ENCODE peak calls at places on chromosomes 2 and 18, in eight cellular contexts. One of them, this sample, is unnamed.

GRCh38 chr2:120934891-120935338 is 199.2 kb downstream of the GLI2 start:
- DNase-seq in HFF-Myc: no peak
- DNase-seq in central memory CD4-positive, alpha-beta T cell: no peak
- DNase-seq in NB4: no peak
- DNase-seq in Ammon's horn: no peak
- DNase-seq in NCI-H1930: no peak
- DNase-seq in HepG2: peak
- DNase-seq in Daoy: peak
- DNase-seq in this sample: peak

GRCh38 chr18:73099759-73100158 is 232.0 kb upstream of the NETO1 start:
- DNase-seq in HFF-Myc: no peak
- DNase-seq in central memory CD4-positive, alpha-beta T cell: no peak
- DNase-seq in NB4: no peak
- DNase-seq in Ammon's horn: no peak
- DNase-seq in NCI-H1930: no peak
- DNase-seq in HepG2: no peak
- DNase-seq in Daoy: no peak
- DNase-seq in this sample: no peak

GRCh38 chr2:230757476-230757875 is 44.8 kb downstream of the CAB39 start:
- DNase-seq in HFF-Myc: no peak
- DNase-seq in central memory CD4-positive, alpha-beta T cell: no peak
- DNase-seq in NB4: no peak
- DNase-seq in Ammon's horn: peak
- DNase-seq in NCI-H1930: no peak
- DNase-seq in HepG2: no peak
- DNase-seq in Daoy: peak
- DNase-seq in this sample: no peak

GRCh38 chr2:486381-486780 is 190.8 kb downstream of the TMEM18 start:
- DNase-seq in HFF-Myc: no peak
- DNase-seq in central memory CD4-positive, alpha-beta T cell: no peak
- DNase-seq in NB4: no peak
- DNase-seq in Ammon's horn: no peak
- DNase-seq in NCI-H1930: no peak
- DNase-seq in HepG2: no peak
- DNase-seq in Daoy: no peak
- DNase-seq in this sample: no peak

GRCh38 chr2:3238951-3239841 is 138.4 kb downstream of the EIPR1 start:
- DNase-seq in HFF-Myc: no peak
- DNase-seq in central memory CD4-positive, alpha-beta T cell: peak
- DNase-seq in NB4: no peak
- DNase-seq in Ammon's horn: no peak
- DNase-seq in NCI-H1930: no peak
- DNase-seq in HepG2: no peak
- DNase-seq in Daoy: no peak
- DNase-seq in this sample: no peak

GRCh38 chr18:48947102-48947501 is 3.7 kb downstream of the SMAD7 start:
- DNase-seq in HFF-Myc: no peak
- DNase-seq in central memory CD4-positive, alpha-beta T cell: no peak
- DNase-seq in NB4: no peak
- DNase-seq in Ammon's horn: no peak
- DNase-seq in NCI-H1930: no peak
- DNase-seq in HepG2: no peak
- DNase-seq in Daoy: no peak
- DNase-seq in this sample: no peak

GRCh38 chr2:223846524-223846923 is 9.1 kb upstream of the AP1S3 start:
- DNase-seq in HFF-Myc: no peak
- DNase-seq in central memory CD4-positive, alpha-beta T cell: no peak
- DNase-seq in NB4: no peak
- DNase-seq in Ammon's horn: no peak
- DNase-seq in NCI-H1930: no peak
- DNase-seq in HepG2: no peak
- DNase-seq in Daoy: peak
- DNase-seq in this sample: no peak

GRCh38 chr18:61921621-61922235 is 28.9 kb upstream of the RNF152 start:
- DNase-seq in HFF-Myc: no peak
- DNase-seq in central memory CD4-positive, alpha-beta T cell: no peak
- DNase-seq in NB4: peak
- DNase-seq in Ammon's horn: no peak
- DNase-seq in NCI-H1930: no peak
- DNase-seq in HepG2: no peak
- DNase-seq in Daoy: no peak
- DNase-seq in this sample: no peak

GRCh38 chr2:21676676-21677075 is 552.9 kb downstream of the TDRD15 start:
- DNase-seq in HFF-Myc: no peak
- DNase-seq in central memory CD4-positive, alpha-beta T cell: no peak
- DNase-seq in NB4: no peak
- DNase-seq in Ammon's horn: no peak
- DNase-seq in NCI-H1930: no peak
- DNase-seq in HepG2: no peak
- DNase-seq in Daoy: no peak
- DNase-seq in this sample: no peak

GRCh38 chr18:58242435-58242834 is 198.4 kb downstream of the NEDD4L start:
- DNase-seq in HFF-Myc: no peak
- DNase-seq in central memory CD4-positive, alpha-beta T cell: no peak
- DNase-seq in NB4: no peak
- DNase-seq in Ammon's horn: no peak
- DNase-seq in NCI-H1930: no peak
- DNase-seq in HepG2: no peak
- DNase-seq in Daoy: no peak
- DNase-seq in this sample: no peak

GRCh38 chr2:61328707-61329251 is 142.1 kb downstream of the USP34 start:
- DNase-seq in HFF-Myc: peak
- DNase-seq in central memory CD4-positive, alpha-beta T cell: no peak
- DNase-seq in NB4: peak
- DNase-seq in Ammon's horn: no peak
- DNase-seq in NCI-H1930: no peak
- DNase-seq in HepG2: no peak
- DNase-seq in Daoy: peak
- DNase-seq in this sample: peak

GRCh38 chr18:78899241-78899640 is 80.4 kb upstream of the SALL3 start:
- DNase-seq in HFF-Myc: no peak
- DNase-seq in central memory CD4-positive, alpha-beta T cell: no peak
- DNase-seq in NB4: no peak
- DNase-seq in Ammon's horn: no peak
- DNase-seq in NCI-H1930: no peak
- DNase-seq in HepG2: no peak
- DNase-seq in Daoy: no peak
- DNase-seq in this sample: no peak

GRCh38 chr2:237591021-237591370 is 462 bp upstream of the RAB17 start:
- DNase-seq in HFF-Myc: no peak
- DNase-seq in central memory CD4-positive, alpha-beta T cell: no peak
- DNase-seq in NB4: no peak
- DNase-seq in Ammon's horn: no peak
- DNase-seq in NCI-H1930: no peak
- DNase-seq in HepG2: peak
- DNase-seq in Daoy: no peak
- DNase-seq in this sample: no peak

GRCh38 chr2:24206242-24206641 is 31.4 kb downstream of the FAM228A start:
- DNase-seq in HFF-Myc: no peak
- DNase-seq in central memory CD4-positive, alpha-beta T cell: no peak
- DNase-seq in NB4: no peak
- DNase-seq in Ammon's horn: no peak
- DNase-seq in NCI-H1930: no peak
- DNase-seq in HepG2: no peak
- DNase-seq in Daoy: no peak
- DNase-seq in this sample: no peak

GRCh38 chr2:202375611-202376408 is at the start of gene BMPR2:
- DNase-seq in HFF-Myc: peak
- DNase-seq in central memory CD4-positive, alpha-beta T cell: peak
- DNase-seq in NB4: peak
- DNase-seq in Ammon's horn: peak
- DNase-seq in NCI-H1930: peak
- DNase-seq in HepG2: peak
- DNase-seq in Daoy: peak
- DNase-seq in this sample: peak

GRCh38 chr2:149152597-149152996 is 114.1 kb downstream of the LYPD6B start:
- DNase-seq in HFF-Myc: no peak
- DNase-seq in central memory CD4-positive, alpha-beta T cell: no peak
- DNase-seq in NB4: peak
- DNase-seq in Ammon's horn: no peak
- DNase-seq in NCI-H1930: no peak
- DNase-seq in HepG2: no peak
- DNase-seq in Daoy: no peak
- DNase-seq in this sample: no peak

GRCh38 chr18:74539289-74539688 is 5.0 kb downstream of the CNDP1 start:
- DNase-seq in HFF-Myc: no peak
- DNase-seq in central memory CD4-positive, alpha-beta T cell: no peak
- DNase-seq in NB4: no peak
- DNase-seq in Ammon's horn: no peak
- DNase-seq in NCI-H1930: no peak
- DNase-seq in HepG2: no peak
- DNase-seq in Daoy: no peak
- DNase-seq in this sample: no peak

GRCh38 chr2:182649316-182649715 is 66.7 kb upstream of the DNAJC10 start:
- DNase-seq in HFF-Myc: peak
- DNase-seq in central memory CD4-positive, alpha-beta T cell: no peak
- DNase-seq in NB4: peak
- DNase-seq in Ammon's horn: peak
- DNase-seq in NCI-H1930: no peak
- DNase-seq in HepG2: peak
- DNase-seq in Daoy: peak
- DNase-seq in this sample: peak

GRCh38 chr2:50492452-50492851 is 539.5 kb downstream of the NRXN1 start:
- DNase-seq in HFF-Myc: peak
- DNase-seq in central memory CD4-positive, alpha-beta T cell: peak
- DNase-seq in NB4: peak
- DNase-seq in Ammon's horn: peak
- DNase-seq in NCI-H1930: peak
- DNase-seq in HepG2: peak
- DNase-seq in Daoy: peak
- DNase-seq in this sample: peak

GRCh38 chr2:3729786-3730185 is 26.4 kb downstream of the DCDC2C start:
- DNase-seq in HFF-Myc: no peak
- DNase-seq in central memory CD4-positive, alpha-beta T cell: no peak
- DNase-seq in NB4: no peak
- DNase-seq in Ammon's horn: no peak
- DNase-seq in NCI-H1930: no peak
- DNase-seq in HepG2: no peak
- DNase-seq in Daoy: no peak
- DNase-seq in this sample: no peak

GRCh38 chr2:69222984-69223658 is 163.9 kb downstream of the GFPT1 start:
- DNase-seq in HFF-Myc: no peak
- DNase-seq in central memory CD4-positive, alpha-beta T cell: no peak
- DNase-seq in NB4: no peak
- DNase-seq in Ammon's horn: no peak
- DNase-seq in NCI-H1930: no peak
- DNase-seq in HepG2: no peak
- DNase-seq in Daoy: no peak
- DNase-seq in this sample: no peak

GRCh38 chr18:2906522-2907458 is 60.0 kb downstream of the EMILIN2 start:
- DNase-seq in HFF-Myc: no peak
- DNase-seq in central memory CD4-positive, alpha-beta T cell: peak
- DNase-seq in NB4: peak
- DNase-seq in Ammon's horn: no peak
- DNase-seq in NCI-H1930: no peak
- DNase-seq in HepG2: peak
- DNase-seq in Daoy: peak
- DNase-seq in this sample: no peak

GRCh38 chr2:128445533-128445900 is 126.8 kb upstream of the HS6ST1 start:
- DNase-seq in HFF-Myc: no peak
- DNase-seq in central memory CD4-positive, alpha-beta T cell: no peak
- DNase-seq in NB4: no peak
- DNase-seq in Ammon's horn: no peak
- DNase-seq in NCI-H1930: no peak
- DNase-seq in HepG2: no peak
- DNase-seq in Daoy: no peak
- DNase-seq in this sample: no peak

GRCh38 chr2:3188405-3188946 is 189.1 kb downstream of the EIPR1 start:
- DNase-seq in HFF-Myc: no peak
- DNase-seq in central memory CD4-positive, alpha-beta T cell: no peak
- DNase-seq in NB4: no peak
- DNase-seq in Ammon's horn: no peak
- DNase-seq in NCI-H1930: no peak
- DNase-seq in HepG2: no peak
- DNase-seq in Daoy: no peak
- DNase-seq in this sample: no peak

GRCh38 chr2:201116959-201117734 is 1.2 kb downstream of the CFLAR start:
- DNase-seq in HFF-Myc: peak
- DNase-seq in central memory CD4-positive, alpha-beta T cell: peak
- DNase-seq in NB4: peak
- DNase-seq in Ammon's horn: peak
- DNase-seq in NCI-H1930: no peak
- DNase-seq in HepG2: peak
- DNase-seq in Daoy: peak
- DNase-seq in this sample: peak

GRCh38 chr2:144938308-144938709 is 418.4 kb upstream of the ZEB2 start:
- DNase-seq in HFF-Myc: no peak
- DNase-seq in central memory CD4-positive, alpha-beta T cell: no peak
- DNase-seq in NB4: no peak
- DNase-seq in Ammon's horn: no peak
- DNase-seq in NCI-H1930: no peak
- DNase-seq in HepG2: peak
- DNase-seq in Daoy: peak
- DNase-seq in this sample: peak

GRCh38 chr18:63022429-63023022 is 297.0 kb downstream of the BCL2 start:
- DNase-seq in HFF-Myc: no peak
- DNase-seq in central memory CD4-positive, alpha-beta T cell: no peak
- DNase-seq in NB4: peak
- DNase-seq in Ammon's horn: no peak
- DNase-seq in NCI-H1930: no peak
- DNase-seq in HepG2: no peak
- DNase-seq in Daoy: no peak
- DNase-seq in this sample: no peak

GRCh38 chr2:232875256-232876070 is 5.4 kb downstream of the SNORC start:
- DNase-seq in HFF-Myc: no peak
- DNase-seq in central memory CD4-positive, alpha-beta T cell: no peak
- DNase-seq in NB4: no peak
- DNase-seq in Ammon's horn: peak
- DNase-seq in NCI-H1930: no peak
- DNase-seq in HepG2: no peak
- DNase-seq in Daoy: peak
- DNase-seq in this sample: no peak

GRCh38 chr2:181320638-181321037 is 136.5 kb upstream of the ITGA4 start:
- DNase-seq in HFF-Myc: no peak
- DNase-seq in central memory CD4-positive, alpha-beta T cell: no peak
- DNase-seq in NB4: no peak
- DNase-seq in Ammon's horn: no peak
- DNase-seq in NCI-H1930: no peak
- DNase-seq in HepG2: no peak
- DNase-seq in Daoy: no peak
- DNase-seq in this sample: no peak

GRCh38 chr2:233288663-233289062 is 19.0 kb upstream of the SAG start:
- DNase-seq in HFF-Myc: no peak
- DNase-seq in central memory CD4-positive, alpha-beta T cell: no peak
- DNase-seq in NB4: no peak
- DNase-seq in Ammon's horn: peak
- DNase-seq in NCI-H1930: peak
- DNase-seq in HepG2: no peak
- DNase-seq in Daoy: no peak
- DNase-seq in this sample: no peak

GRCh38 chr2:141911485-141912066 is 219.2 kb downstream of the LRP1B start:
- DNase-seq in HFF-Myc: peak
- DNase-seq in central memory CD4-positive, alpha-beta T cell: no peak
- DNase-seq in NB4: peak
- DNase-seq in Ammon's horn: peak
- DNase-seq in NCI-H1930: peak
- DNase-seq in HepG2: peak
- DNase-seq in Daoy: peak
- DNase-seq in this sample: no peak

GRCh38 chr2:134362152-134362653 is 108.3 kb downstream of the MGAT5 start:
- DNase-seq in HFF-Myc: no peak
- DNase-seq in central memory CD4-positive, alpha-beta T cell: no peak
- DNase-seq in NB4: no peak
- DNase-seq in Ammon's horn: no peak
- DNase-seq in NCI-H1930: no peak
- DNase-seq in HepG2: no peak
- DNase-seq in Daoy: no peak
- DNase-seq in this sample: no peak